ENCODE peak calls at places on chromosomes 12 and 14, in four cellular contexts. O is PC-3; G is CD8-positive, alpha-beta memory T cell; Q is substantia nigra. Z is an unnamed sample.

GRCh38 chr14:94681300-94682060 is 69.3 kb downstream of the SERPINA3 start:
- DNase-seq in O (peak), Q (no peak), G (no peak), Z (no peak)

GRCh38 chr12:132700212-132700913 is 10.3 kb upstream of the PGAM5 start:
- DNase-seq in G (no peak), Q (no peak), O (peak), Z (no peak)

GRCh38 chr14:65369560-65369959 is 43.0 kb upstream of the FUT8 start:
- DNase-seq in G (no peak), O (no peak), Q (no peak), Z (no peak)

GRCh38 chr12:85559534-85559933 is 276.7 kb downstream of the RASSF9 start:
- DNase-seq in G (no peak), O (peak), Q (no peak), Z (no peak)

GRCh38 chr12:52947738-52948423 is 1.0 kb upstream of the KRT18 start:
- DNase-seq in O (no peak), G (no peak), Q (no peak), Z (no peak)

GRCh38 chr12:109458771-109459208 is 18.3 kb downstream of the KCTD10 start:
- DNase-seq in O (no peak), Q (no peak), G (no peak), Z (no peak)

GRCh38 chr14:90654831-90655276 is 161.4 kb downstream of the TTC7B start:
- DNase-seq in O (no peak), Q (no peak), G (no peak), Z (no peak)

GRCh38 chr12:81819991-81820633 is 61.0 kb upstream of the PPFIA2 start:
- DNase-seq in G (no peak), Q (no peak), O (no peak), Z (no peak)

GRCh38 chr12:6370994-6371754 is 4.2 kb downstream of the SCNN1A start:
- DNase-seq in Q (no peak), G (no peak), O (peak), Z (no peak)

GRCh38 chr14:61565836-61566536 is 129.3 kb upstream of the HIF1A start:
- DNase-seq in O (peak), G (no peak), Q (no peak), Z (no peak)

GRCh38 chr14:71659165-71659564 is 273.1 kb upstream of the RGS6 start:
- DNase-seq in Q (no peak), G (no peak), O (peak), Z (no peak)

GRCh38 chr12:25938581-25938980 is 19.9 kb upstream of the RASSF8 start:
- DNase-seq in Q (no peak), O (no peak), G (no peak), Z (no peak)

GRCh38 chr12:8088574-8088973 is 6.5 kb downstream of the NECAP1 start:
- DNase-seq in Q (no peak), O (no peak), G (peak), Z (peak)

GRCh38 chr14:58415636-58416559 is 11.4 kb downstream of the TIMM9 start:
- DNase-seq in Q (no peak), G (no peak), O (no peak), Z (no peak)

GRCh38 chr14:92384461-92385133 is 61.6 kb downstream of the SLC24A4 start:
- DNase-seq in G (no peak), O (no peak), Q (no peak), Z (no peak)

GRCh38 chr12:94601972-94602517 is 48.3 kb downstream of the TMCC3 start:
- DNase-seq in O (no peak), G (no peak), Q (no peak), Z (no peak)

GRCh38 chr12:95240556-95240955 is 22.9 kb downstream of the VEZT start:
- DNase-seq in O (no peak), Q (no peak), G (no peak), Z (no peak)

GRCh38 chr12:89051065-89051677 is 301.1 kb downstream of the DUSP6 start:
- DNase-seq in G (no peak), Q (no peak), O (peak), Z (no peak)

GRCh38 chr14:51511265-51511664 is 140.4 kb upstream of the FRMD6 start:
- DNase-seq in G (no peak), O (no peak), Q (no peak), Z (no peak)

GRCh38 chr14:22472466-22472865 is 116.6 kb downstream of the DAD1 start:
- DNase-seq in Q (no peak), G (no peak), O (no peak), Z (no peak)

GRCh38 chr14:105855893-105856675 is 329.7 kb downstream of the TMEM121 start:
- DNase-seq in Q (no peak), G (no peak), O (no peak), Z (no peak)

GRCh38 chr12:48110691-48111315 is 4.9 kb upstream of the SENP1 start:
- DNase-seq in O (peak), Q (no peak), G (no peak), Z (no peak)

GRCh38 chr12:98738002-98738401 is 92.9 kb downstream of the APAF1 start:
- DNase-seq in O (no peak), G (no peak), Q (no peak), Z (no peak)

GRCh38 chr14:101068958-101069549 is 165.5 kb upstream of the RTL1 start:
- DNase-seq in G (no peak), O (no peak), Q (no peak), Z (no peak)

GRCh38 chr14:37034410-37035285 is 137.8 kb downstream of the SLC25A21 start:
- DNase-seq in O (no peak), G (no peak), Q (no peak), Z (no peak)

GRCh38 chr14:64960762-64961276 is 11.3 kb downstream of the RAB15 start:
- DNase-seq in G (no peak), Q (no peak), O (no peak), Z (no peak)

GRCh38 chr14:102831163-102831804 is 54.0 kb downstream of the TRAF3 start:
- DNase-seq in G (no peak), Q (no peak), O (no peak), Z (no peak)

GRCh38 chr14:74064883-74065282 is 19.4 kb downstream of the ALDH6A1 start:
- DNase-seq in Q (no peak), O (peak), G (no peak), Z (no peak)

GRCh38 chr12:53596920-53597363 is 29.2 kb downstream of the ATF7 start:
- DNase-seq in O (no peak), G (no peak), Q (no peak), Z (no peak)

GRCh38 chr12:64480148-64480547 is 28.2 kb downstream of the TBK1 start:
- DNase-seq in G (no peak), O (no peak), Q (no peak), Z (no peak)

GRCh38 chr14:80906946-80907345 is 34.6 kb downstream of the CEP128 start:
- DNase-seq in Q (no peak), G (no peak), O (no peak), Z (no peak)

GRCh38 chr12:121628037-121628436 is 1.7 kb downstream of the ORAI1 start:
- DNase-seq in G (no peak), Q (no peak), O (peak), Z (no peak)

GRCh38 chr12:50619610-50619958 is 114.8 kb downstream of the DIP2B start:
- DNase-seq in O (no peak), Q (no peak), G (no peak), Z (no peak)

GRCh38 chr12:50620050-50620974 is 115.5 kb downstream of the DIP2B start:
- DNase-seq in Q (no peak), G (no peak), O (peak), Z (no peak)

GRCh38 chr12:50618864-50619609 is 114.3 kb downstream of the DIP2B start:
- DNase-seq in O (peak), G (no peak), Q (no peak), Z (no peak)

GRCh38 chr12:50620975-50621360 is 116.2 kb downstream of the DIP2B start:
- DNase-seq in Q (no peak), G (no peak), O (no peak), Z (no peak)

DNA sequence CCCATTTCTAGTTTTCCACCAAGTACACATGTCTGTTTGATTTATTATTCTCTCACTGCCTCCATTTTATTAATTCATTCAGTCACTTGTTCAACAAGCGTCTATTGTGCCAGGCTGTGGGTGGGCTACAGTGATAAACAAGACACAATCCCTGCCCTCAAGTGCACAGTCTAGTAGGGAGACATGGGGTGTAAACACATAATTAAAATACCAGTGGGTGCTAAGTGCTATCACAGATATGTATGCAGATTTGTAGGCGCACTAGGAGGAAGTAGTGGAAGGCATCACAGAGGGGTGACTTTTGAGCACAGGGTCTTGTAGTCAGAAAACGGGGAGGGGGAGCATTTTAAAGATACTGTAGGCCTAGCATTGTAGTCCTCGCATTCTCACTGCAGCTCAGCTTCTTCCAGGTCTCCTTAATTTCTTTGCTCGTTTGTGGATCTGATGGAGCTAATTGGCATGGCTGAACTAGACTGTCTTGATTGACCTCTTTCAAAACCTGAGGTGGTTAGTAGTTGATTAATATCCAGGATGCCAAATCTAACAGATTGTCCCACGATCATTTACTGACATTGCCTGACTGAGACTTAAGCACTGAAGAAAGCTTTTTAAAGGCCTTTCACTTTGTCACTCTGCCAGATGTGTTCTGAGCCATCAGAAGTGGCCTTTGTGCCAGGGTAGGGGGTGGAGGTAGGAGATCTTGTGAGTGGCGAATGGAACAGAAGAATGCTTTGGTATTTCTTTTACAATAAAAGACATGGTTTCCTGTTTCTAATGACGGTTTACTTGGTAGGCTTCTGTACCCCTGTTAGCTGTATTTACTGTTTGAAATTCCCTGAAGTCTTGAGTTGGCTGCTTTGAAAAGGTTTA is 116.9 kb downstream of the DIP2B start:
- DNase-seq in O (no peak), G (no peak), Q (no peak), Z (no peak)
- H3K27ac ChIP-seq in O (peak), G (no peak), Q (peak), Z (no peak)

GRCh38 chr12:92136883-92137582 is 8.6 kb downstream of the BTG1 start:
- DNase-seq in O (peak), Q (no peak), G (no peak), Z (no peak)
- H3K27ac ChIP-seq in O (peak), Q (no peak), G (peak), Z (peak)

DNA sequence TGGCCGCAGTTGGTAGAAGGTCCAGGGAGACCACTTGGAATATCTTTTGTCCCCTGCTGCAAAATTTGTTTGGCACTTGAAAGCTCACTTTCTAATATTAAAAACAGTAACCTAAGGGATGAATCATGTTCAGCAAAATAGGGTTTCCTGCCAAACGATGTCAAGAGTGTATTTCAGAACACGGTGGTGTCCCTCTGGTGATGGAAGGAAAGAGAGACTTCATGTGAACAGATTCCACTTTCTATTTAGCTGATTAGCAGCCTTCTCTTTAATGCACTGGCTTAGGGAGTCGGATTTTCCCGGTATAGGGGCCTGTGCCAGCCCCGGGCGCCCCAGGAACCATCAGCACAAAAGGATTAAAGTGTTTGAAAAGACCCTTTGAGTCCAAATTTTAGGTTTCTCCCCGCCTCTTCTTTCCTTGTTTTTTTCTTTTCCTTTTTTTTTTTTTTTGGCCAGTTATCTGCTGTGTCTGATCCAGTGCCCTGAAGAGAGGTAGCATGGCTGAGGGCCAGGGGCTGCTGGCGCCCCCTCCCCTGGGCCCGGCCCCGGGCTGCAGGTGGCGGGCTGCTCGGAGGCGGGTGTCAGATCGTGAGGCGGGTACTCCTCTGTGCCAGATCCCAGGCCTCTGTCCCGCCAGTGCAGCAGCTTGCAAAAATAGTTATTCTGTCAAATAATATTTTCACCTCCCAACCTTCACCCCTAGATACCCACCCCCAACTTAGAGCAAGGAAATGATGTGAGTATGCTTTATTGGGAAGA is 88.3 kb downstream of the TESC start:
- DNase-seq in O (no peak), Q (no peak), G (no peak), Z (no peak)
- H3K27ac ChIP-seq in O (no peak), Q (no peak), G (no peak), Z (no peak)

DNA sequence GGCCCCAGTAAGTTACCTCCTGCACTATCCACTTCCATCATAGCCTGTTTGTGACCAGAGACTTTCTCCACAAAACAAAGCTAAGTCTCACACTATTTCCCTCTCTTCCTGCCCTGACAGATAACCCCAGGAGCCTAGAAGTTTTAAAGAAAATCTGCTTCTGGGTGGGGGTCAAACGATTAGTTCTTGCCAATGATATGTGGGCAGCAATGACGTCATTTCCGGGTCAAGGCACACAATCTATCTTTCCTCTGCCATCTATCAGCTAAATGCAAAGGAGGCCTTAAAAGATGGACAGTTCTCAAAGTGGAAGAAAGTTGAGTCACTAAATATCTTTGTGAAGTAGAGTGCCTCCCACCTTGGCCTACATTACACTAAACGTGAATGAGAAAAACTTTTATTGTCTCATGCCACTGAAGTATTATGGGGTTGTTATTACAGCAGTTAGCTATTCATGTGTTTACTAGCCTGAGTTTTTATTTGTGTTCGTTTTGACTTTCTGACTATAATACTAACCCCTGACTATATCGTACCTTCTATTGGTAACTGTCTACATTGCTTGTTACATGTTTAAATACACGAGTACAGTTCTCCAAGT is 86.2 kb downstream of the DENND5B start:
- DNase-seq in Q (no peak), O (no peak), G (no peak), Z (no peak)
- H3K27ac ChIP-seq in Q (no peak), O (no peak), G (no peak), Z (no peak)